ENCODE peak calls at places on chromosomes 12 and 14, in five cellular contexts. One of them, this sample, is unnamed.

GRCh38 chr12:64461634-64462414 is 9.9 kb downstream of the TBK1 start:
- DNase-seq in dorsolateral prefrontal cortex: peak
- DNase-seq in esophagus squamous epithelium: no peak
- DNase-seq in stomach: no peak
- DNase-seq in right lobe of liver: no peak
- DNase-seq in this sample: no peak

GRCh38 chr14:87896393-87897380 is 96.3 kb downstream of the GALC start:
- DNase-seq in stomach: no peak
- DNase-seq in esophagus squamous epithelium: no peak
- DNase-seq in right lobe of liver: no peak
- DNase-seq in dorsolateral prefrontal cortex: no peak
- DNase-seq in this sample: no peak

GRCh38 chr12:116520801-116521471 is 38.2 kb upstream of the MAP1LC3B2 start:
- DNase-seq in dorsolateral prefrontal cortex: peak
- DNase-seq in right lobe of liver: no peak
- DNase-seq in esophagus squamous epithelium: no peak
- DNase-seq in stomach: no peak
- DNase-seq in this sample: no peak

GRCh38 chr12:82627799-82628198 is 58.9 kb upstream of the TMTC2 start:
- DNase-seq in esophagus squamous epithelium: no peak
- DNase-seq in dorsolateral prefrontal cortex: no peak
- DNase-seq in right lobe of liver: no peak
- DNase-seq in stomach: no peak
- DNase-seq in this sample: no peak

GRCh38 chr14:65791551-65791981 is 379.0 kb downstream of the FUT8 start:
- DNase-seq in dorsolateral prefrontal cortex: no peak
- DNase-seq in esophagus squamous epithelium: peak
- DNase-seq in right lobe of liver: no peak
- DNase-seq in stomach: no peak
- DNase-seq in this sample: no peak

GRCh38 chr12:106493531-106493930 is 89.3 kb upstream of the RFX4 start:
- DNase-seq in right lobe of liver: no peak
- DNase-seq in stomach: no peak
- DNase-seq in dorsolateral prefrontal cortex: no peak
- DNase-seq in esophagus squamous epithelium: no peak
- DNase-seq in this sample: no peak

GRCh38 chr12:50740307-50740706 is 23.6 kb upstream of the ATF1 start:
- DNase-seq in right lobe of liver: no peak
- DNase-seq in stomach: no peak
- DNase-seq in esophagus squamous epithelium: no peak
- DNase-seq in dorsolateral prefrontal cortex: no peak
- DNase-seq in this sample: no peak

GRCh38 chr12:109630815-109631214 is 57.2 kb downstream of the MVK start:
- DNase-seq in dorsolateral prefrontal cortex: no peak
- DNase-seq in right lobe of liver: no peak
- DNase-seq in stomach: no peak
- DNase-seq in esophagus squamous epithelium: no peak
- DNase-seq in this sample: no peak

GRCh38 chr12:121693155-121693554 is 19.4 kb upstream of the TMEM120B start:
- DNase-seq in dorsolateral prefrontal cortex: no peak
- DNase-seq in stomach: no peak
- DNase-seq in esophagus squamous epithelium: no peak
- DNase-seq in right lobe of liver: no peak
- DNase-seq in this sample: no peak

GRCh38 chr14:26088260-26088659 is 509.6 kb downstream of the NOVA1 start:
- DNase-seq in right lobe of liver: no peak
- DNase-seq in dorsolateral prefrontal cortex: no peak
- DNase-seq in stomach: no peak
- DNase-seq in esophagus squamous epithelium: no peak
- DNase-seq in this sample: no peak

GRCh38 chr12:64178122-64178521 is 44.0 kb downstream of the KICS2 start:
- DNase-seq in stomach: no peak
- DNase-seq in dorsolateral prefrontal cortex: no peak
- DNase-seq in right lobe of liver: no peak
- DNase-seq in esophagus squamous epithelium: no peak
- DNase-seq in this sample: no peak

GRCh38 chr14:31763041-31763440 is 201.8 kb downstream of the NUBPL start:
- DNase-seq in dorsolateral prefrontal cortex: no peak
- DNase-seq in stomach: no peak
- DNase-seq in esophagus squamous epithelium: no peak
- DNase-seq in right lobe of liver: no peak
- DNase-seq in this sample: no peak

GRCh38 chr14:66009104-66009503 is 477.1 kb upstream of the CCDC196 start:
- DNase-seq in right lobe of liver: no peak
- DNase-seq in dorsolateral prefrontal cortex: peak
- DNase-seq in esophagus squamous epithelium: no peak
- DNase-seq in stomach: no peak
- DNase-seq in this sample: no peak

DNA sequence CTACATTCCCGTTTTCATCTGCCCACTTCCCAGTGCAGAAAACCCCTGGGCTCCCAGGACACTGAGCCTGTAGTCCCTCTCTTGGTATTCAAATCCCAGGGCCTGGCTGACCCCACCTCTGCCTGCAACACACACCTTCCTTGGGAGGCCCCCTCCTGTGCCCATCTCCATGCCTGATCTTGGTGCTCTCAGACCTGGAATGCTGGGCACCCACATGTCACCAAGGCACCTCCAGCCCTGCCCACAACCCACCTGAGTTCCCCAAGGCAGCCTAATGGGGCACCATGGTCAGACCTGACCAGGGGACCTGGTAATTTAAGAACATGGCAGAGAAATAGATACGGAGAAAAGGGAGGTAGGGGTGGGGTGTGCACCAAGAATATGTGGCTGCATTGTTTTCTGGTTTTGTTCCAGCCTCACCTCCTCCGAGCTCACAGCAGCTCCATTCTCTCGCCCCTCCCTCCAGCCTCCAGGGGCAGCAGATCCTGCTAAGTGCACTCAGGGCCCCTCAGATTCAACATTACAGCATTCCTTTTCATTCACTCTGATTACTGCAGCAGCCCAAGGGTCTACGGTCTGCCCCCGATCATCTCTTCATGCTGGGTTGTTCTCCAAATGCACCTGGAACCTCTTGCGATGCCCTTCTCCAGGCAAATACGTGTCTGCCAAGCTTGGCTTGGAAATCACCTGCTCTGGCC is 9.2 kb upstream of the HSP90AA1 start:
- DNase-seq in stomach: no peak
- DNase-seq in dorsolateral prefrontal cortex: no peak
- DNase-seq in esophagus squamous epithelium: no peak
- DNase-seq in right lobe of liver: no peak
- DNase-seq in this sample: no peak
- H3K27ac ChIP-seq in stomach: no peak
- H3K27ac ChIP-seq in dorsolateral prefrontal cortex: peak
- H3K27ac ChIP-seq in esophagus squamous epithelium: no peak
- H3K27ac ChIP-seq in right lobe of liver: no peak
- H3K27ac ChIP-seq in this sample: no peak

GRCh38 chr12:57489157-57489641 is 1.3 kb downstream of the MARS1 start:
- DNase-seq in right lobe of liver: no peak
- DNase-seq in esophagus squamous epithelium: no peak
- DNase-seq in dorsolateral prefrontal cortex: no peak
- DNase-seq in stomach: no peak
- DNase-seq in this sample: no peak

GRCh38 chr12:57487597-57488396 is at the start of gene MARS1:
- DNase-seq in stomach: peak
- DNase-seq in esophagus squamous epithelium: peak
- DNase-seq in dorsolateral prefrontal cortex: peak
- DNase-seq in right lobe of liver: peak
- DNase-seq in this sample: peak

GRCh38 chr12:57490126-57490525 is 2.3 kb downstream of the MARS1 start:
- DNase-seq in dorsolateral prefrontal cortex: no peak
- DNase-seq in right lobe of liver: no peak
- DNase-seq in esophagus squamous epithelium: no peak
- DNase-seq in stomach: no peak
- DNase-seq in this sample: no peak

GRCh38 chr12:57488397-57489156 is 709 bp downstream of the MARS1 start:
- DNase-seq in right lobe of liver: no peak
- DNase-seq in esophagus squamous epithelium: no peak
- DNase-seq in dorsolateral prefrontal cortex: no peak
- DNase-seq in stomach: no peak
- DNase-seq in this sample: no peak

DNA sequence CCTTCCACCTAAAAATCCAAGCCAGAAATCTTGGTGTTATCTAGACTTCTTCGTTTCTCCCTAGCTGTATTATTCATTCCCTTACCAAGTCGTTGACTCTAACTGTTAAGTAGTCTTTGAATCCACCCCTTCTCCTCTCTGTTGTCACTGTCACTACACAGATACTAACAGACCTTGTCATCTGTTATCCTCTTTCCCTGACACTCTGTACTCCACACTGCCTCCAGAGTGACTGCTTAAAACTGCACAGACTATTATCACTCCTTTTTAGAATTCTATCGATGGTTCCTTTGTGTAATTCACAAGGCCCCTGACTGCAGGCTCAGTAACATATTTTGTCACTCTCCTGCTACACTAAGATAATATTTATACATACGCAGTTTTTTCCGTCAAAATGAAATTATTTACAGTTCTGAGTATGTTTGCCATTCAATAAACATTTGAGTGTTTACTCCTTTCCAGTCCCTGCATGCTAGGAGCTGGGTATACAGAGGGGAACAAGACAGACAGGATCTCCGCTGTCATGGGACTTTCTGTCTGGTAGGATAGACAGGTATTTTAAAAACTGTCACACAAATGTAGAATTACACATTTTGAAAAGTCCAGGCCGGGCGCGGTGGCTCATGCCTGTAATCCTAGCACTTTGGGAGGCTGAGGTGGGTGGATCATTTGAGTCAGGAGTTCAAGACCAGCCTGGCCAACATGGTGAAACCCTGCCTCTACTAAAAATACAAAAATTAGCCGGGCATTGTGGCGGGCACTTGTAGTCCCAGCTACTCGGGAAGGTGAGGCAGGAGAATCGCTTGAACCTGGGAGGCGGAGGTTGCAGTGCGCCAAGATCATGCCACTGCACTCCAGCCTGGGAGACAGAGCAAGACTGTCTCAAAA is 3.8 kb downstream of the MARS1 start:
- DNase-seq in stomach: no peak
- DNase-seq in dorsolateral prefrontal cortex: no peak
- DNase-seq in right lobe of liver: no peak
- DNase-seq in esophagus squamous epithelium: no peak
- DNase-seq in this sample: no peak
- TF ChIP-seq CTCF in stomach: no peak
- TF ChIP-seq CTCF in dorsolateral prefrontal cortex: no peak
- TF ChIP-seq CTCF in right lobe of liver: no peak
- TF ChIP-seq CTCF in esophagus squamous epithelium: no peak
- TF ChIP-seq CTCF in this sample: no peak

DNA sequence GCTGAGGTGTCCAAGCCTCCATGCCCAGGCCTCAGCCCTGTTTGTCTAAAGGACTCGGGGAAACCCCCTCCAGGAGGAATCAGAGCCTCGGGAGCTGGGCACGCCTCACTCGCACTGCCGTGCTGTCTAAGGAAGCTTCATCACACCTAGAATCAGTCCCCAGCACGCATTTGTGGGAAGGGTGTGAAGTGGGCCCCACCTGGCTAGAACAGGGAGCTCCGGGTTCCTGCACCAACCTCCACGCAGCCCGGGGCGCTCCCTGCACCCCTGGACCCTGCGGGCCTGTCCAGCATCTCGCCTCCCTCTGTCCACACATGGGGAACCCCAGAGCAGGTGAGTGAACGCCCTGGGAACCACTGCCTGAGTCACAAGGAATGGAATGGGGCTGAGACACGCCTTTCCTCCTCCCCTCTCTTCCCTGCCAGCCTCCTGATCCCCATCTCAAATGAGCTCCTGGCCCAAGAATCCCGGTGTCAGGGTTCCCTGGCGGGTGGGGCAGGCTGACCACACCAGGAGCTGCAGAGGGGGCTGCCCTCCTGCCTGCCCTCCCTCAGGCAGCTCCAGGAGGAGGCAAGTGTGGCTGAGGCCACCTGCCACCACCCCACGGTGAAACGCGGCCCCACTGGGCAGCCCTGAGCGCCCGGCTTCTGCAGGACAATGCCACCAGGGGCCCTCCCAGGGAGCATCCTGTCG is 44.6 kb downstream of the GALNT9 start:
- DNase-seq in right lobe of liver: no peak
- DNase-seq in stomach: no peak
- DNase-seq in esophagus squamous epithelium: no peak
- DNase-seq in dorsolateral prefrontal cortex: no peak
- DNase-seq in this sample: no peak
- H3K27ac ChIP-seq in right lobe of liver: no peak
- H3K27ac ChIP-seq in stomach: no peak
- H3K27ac ChIP-seq in esophagus squamous epithelium: no peak
- H3K27ac ChIP-seq in dorsolateral prefrontal cortex: no peak
- H3K27ac ChIP-seq in this sample: no peak

GRCh38 chr12:54355104-54355815 is 9.0 kb downstream of the GPR84 start:
- DNase-seq in esophagus squamous epithelium: no peak
- DNase-seq in right lobe of liver: no peak
- DNase-seq in dorsolateral prefrontal cortex: no peak
- DNase-seq in stomach: no peak
- DNase-seq in this sample: no peak
- TF ChIP-seq CTCF in esophagus squamous epithelium: no peak
- TF ChIP-seq CTCF in right lobe of liver: no peak
- TF ChIP-seq CTCF in dorsolateral prefrontal cortex: no peak
- TF ChIP-seq CTCF in stomach: no peak
- TF ChIP-seq CTCF in this sample: no peak